ENCODE peak calls at places on chromosomes 7 and 10, in nine cellular contexts. H is NCI-H460; T is CD8-positive, alpha-beta T cell; Q is brain microvascular endothelial cell; M is Right ventricle myocardium superior; W is EL; O is stimulated activated CD8-positive, alpha-beta memory T cell treated with anti-CD3 and anti-CD28 coated beads, Interleukin-4, amount 100 ng/mL, for 48 hours; C is MCF 10A; B is endothelial cell of umbilical vein. A is an unnamed sample.
A peak's percentile ranks its signal among the peaks of the same experiment; 100 is the strongest.

GRCh38 chr10:21849624-21850023 is 153.9 kb downstream of the DNAJC1 start:
- DNase-seq in H (no peak), T (no peak), Q (no peak), M (no peak), W (no peak), O (no peak), C (peak; percentile 5), B (no peak), A (no peak)

GRCh38 chr10:8053446-8054242 is 844 bp upstream of the GATA3 start:
- DNase-seq in H (peak; percentile 77), T (peak; percentile 97), Q (peak; percentile 34), M (peak; percentile 88), W (peak; percentile 82), O (peak; percentile 98), C (peak; percentile 88), B (peak; percentile 87), A (no peak)

GRCh38 chr10:80612261-80612660 is 74.6 kb downstream of the SH2D4B start:
- DNase-seq in H (no peak), T (no peak), Q (no peak), M (no peak), W (no peak), O (no peak), C (peak; percentile 26), B (no peak), A (no peak)

GRCh38 chr7:55488804-55489340 is 83.4 kb downstream of the VOPP1 start:
- DNase-seq in H (no peak), T (no peak), Q (no peak), M (no peak), W (no peak), O (no peak), C (no peak), B (no peak), A (no peak)

GRCh38 chr7:151550601-151551286 is 31.0 kb upstream of the RHEB start:
- DNase-seq in H (no peak), T (no peak), Q (peak; percentile 85), M (no peak), W (peak; percentile 49), O (no peak), C (peak; percentile 37), B (peak; percentile 62), A (no peak)

GRCh38 chr10:1323951-1324350 is 267.8 kb downstream of the WDR37 start:
- DNase-seq in H (no peak), T (no peak), Q (no peak), M (no peak), W (no peak), O (peak; percentile 32), C (no peak), B (no peak), A (no peak)

GRCh38 chr10:49627031-49627430 is 13.2 kb downstream of the CHAT start:
- DNase-seq in H (no peak), T (no peak), Q (no peak), M (no peak), W (no peak), O (no peak), C (peak; percentile 17), B (no peak), A (no peak)

GRCh38 chr7:44977304-44977858 is 1.4 kb downstream of the MYO1G start:
- DNase-seq in H (no peak), T (peak; percentile 83), Q (no peak), M (no peak), W (peak; percentile 34), O (peak; percentile 89), C (no peak), B (no peak), A (no peak)

GRCh38 chr7:145692237-145692950 is 424.2 kb upstream of the CNTNAP2 start:
- DNase-seq in H (no peak), T (no peak), Q (no peak), M (peak; percentile 60), W (no peak), O (no peak), C (peak; percentile 14), B (no peak), A (no peak)

GRCh38 chr10:133442967-133443924 is 10.5 kb upstream of the SCART1 start:
- DNase-seq in H (no peak), T (peak; percentile 40), Q (no peak), M (peak; percentile 30), W (no peak), O (no peak), C (no peak), B (no peak), A (no peak)

GRCh38 chr7:25124485-25125136 is 449 bp downstream of the CYCS start:
- DNase-seq in H (no peak), T (peak; percentile 50), Q (no peak), M (no peak), W (no peak), O (peak; percentile 38), C (peak; percentile 22), B (no peak), A (peak; percentile 28)

GRCh38 chr7:88456490-88456889 is 149.8 kb upstream of the STEAP4 start:
- DNase-seq in H (no peak), T (no peak), Q (no peak), M (no peak), W (no peak), O (no peak), C (no peak), B (no peak), A (no peak)